ENCODE peak calls at places on chromosome 4, in ten cellular contexts. D, O, G, E, Y, W, T, M, V and X are unnamed samples.

GRCh38 chr4:118729287-118730286 is 44.4 kb downstream of the METTL14 start:
- DNase-seq in D (no peak), O (no peak), G (peak), E (peak), Y (no peak), W (peak), T (no peak), M (no peak), V (no peak), X (no peak)

GRCh38 chr4:71867598-71867997 is 83.7 kb upstream of the GC start:
- DNase-seq in D (no peak), O (no peak), G (no peak), E (no peak), Y (no peak), W (no peak), T (no peak), M (no peak), V (no peak), X (no peak)

GRCh38 chr4:11223261-11223660 is 205.4 kb downstream of the HS3ST1 start:
- DNase-seq in D (no peak), O (no peak), G (no peak), E (no peak), Y (no peak), W (no peak), T (no peak), M (no peak), V (no peak), X (no peak)

GRCh38 chr4:48079972-48080391 is 54.1 kb downstream of the TXK start:
- DNase-seq in D (no peak), O (no peak), G (peak), E (no peak), Y (no peak), W (no peak), T (no peak), M (no peak), V (no peak), X (no peak)

GRCh38 chr4:45100936-45101818 is 374.8 kb upstream of the GNPDA2 start:
- DNase-seq in D (peak), O (no peak), G (no peak), E (no peak), Y (no peak), W (no peak), T (no peak), M (no peak), V (no peak), X (no peak)

GRCh38 chr4:66097271-66097670 is 427.0 kb upstream of the EPHA5 start:
- DNase-seq in D (no peak), O (no peak), G (no peak), E (no peak), Y (no peak), W (no peak), T (no peak), M (no peak), V (peak), X (no peak)

GRCh38 chr4:124717101-124717500 is 4.6 kb upstream of the ANKRD50 start:
- DNase-seq in D (no peak), O (no peak), G (no peak), E (no peak), Y (no peak), W (no peak), T (no peak), M (no peak), V (no peak), X (no peak)

GRCh38 chr4:102552781-102553180 is 51.6 kb downstream of the NFKB1 start:
- DNase-seq in D (no peak), O (no peak), G (no peak), E (no peak), Y (no peak), W (peak), T (no peak), M (no peak), V (no peak), X (no peak)